ENCODE peak calls at places on chromosomes 4 and X, in ten cellular contexts. One of them, this sample, is unnamed.

GRCh38 chrX:119760026-119760902 is 1.9 kb downstream of the SOWAHD start:
- DNase-seq in anterior cingulate cortex: no peak
- DNase-seq in effector memory CD4-positive, alpha-beta T cell: no peak
- DNase-seq in stimulated activated CD4-positive, alpha-beta T cell treated with anti-CD3 and anti-CD28 coated beads, Interleukin-15, amount 100 ng/mL, for 1 hour: no peak
- DNase-seq in activated naive CD8-positive, alpha-beta T cell treated with anti-CD3 and anti-CD28 coated beads, Interleukin-2, amount 50 U/mL, for 24 hours: no peak
- DNase-seq in GM04504: no peak
- DNase-seq in T1000: no peak
- DNase-seq in activated T-cell treated with anti-CD3 and anti-CD28 coated beads, Interleukin-2, amount 50 U/mL, for 4 hours: no peak
- DNase-seq in NCI-H1092: no peak
- DNase-seq in stimulated activated naive CD8-positive, alpha-beta T cell treated with anti-CD3 and anti-CD28 coated beads, Interleukin-15, amount 100 ng/mL, for 72 hours: no peak
- DNase-seq in this sample: no peak

GRCh38 chr4:3338321-3338838 is 45.6 kb downstream of the RGS12 start:
- DNase-seq in effector memory CD4-positive, alpha-beta T cell: no peak
- DNase-seq in NCI-H1092: no peak
- DNase-seq in activated T-cell treated with anti-CD3 and anti-CD28 coated beads, Interleukin-2, amount 50 U/mL, for 4 hours: no peak
- DNase-seq in GM04504: no peak
- DNase-seq in stimulated activated naive CD8-positive, alpha-beta T cell treated with anti-CD3 and anti-CD28 coated beads, Interleukin-15, amount 100 ng/mL, for 72 hours: no peak
- DNase-seq in anterior cingulate cortex: no peak
- DNase-seq in activated naive CD8-positive, alpha-beta T cell treated with anti-CD3 and anti-CD28 coated beads, Interleukin-2, amount 50 U/mL, for 24 hours: no peak
- DNase-seq in stimulated activated CD4-positive, alpha-beta T cell treated with anti-CD3 and anti-CD28 coated beads, Interleukin-15, amount 100 ng/mL, for 1 hour: no peak
- DNase-seq in T1000: peak
- DNase-seq in this sample: no peak

GRCh38 chr4:138182838-138183426 is 59.2 kb downstream of the SLC7A11 start:
- DNase-seq in activated T-cell treated with anti-CD3 and anti-CD28 coated beads, Interleukin-2, amount 50 U/mL, for 4 hours: no peak
- DNase-seq in anterior cingulate cortex: peak
- DNase-seq in stimulated activated naive CD8-positive, alpha-beta T cell treated with anti-CD3 and anti-CD28 coated beads, Interleukin-15, amount 100 ng/mL, for 72 hours: no peak
- DNase-seq in effector memory CD4-positive, alpha-beta T cell: no peak
- DNase-seq in NCI-H1092: peak
- DNase-seq in T1000: no peak
- DNase-seq in activated naive CD8-positive, alpha-beta T cell treated with anti-CD3 and anti-CD28 coated beads, Interleukin-2, amount 50 U/mL, for 24 hours: no peak
- DNase-seq in stimulated activated CD4-positive, alpha-beta T cell treated with anti-CD3 and anti-CD28 coated beads, Interleukin-15, amount 100 ng/mL, for 1 hour: no peak
- DNase-seq in GM04504: peak
- DNase-seq in this sample: peak

GRCh38 chr4:154024097-154024496 is 235.2 kb upstream of the SFRP2 start:
- DNase-seq in GM04504: no peak
- DNase-seq in activated naive CD8-positive, alpha-beta T cell treated with anti-CD3 and anti-CD28 coated beads, Interleukin-2, amount 50 U/mL, for 24 hours: peak
- DNase-seq in T1000: no peak
- DNase-seq in activated T-cell treated with anti-CD3 and anti-CD28 coated beads, Interleukin-2, amount 50 U/mL, for 4 hours: no peak
- DNase-seq in stimulated activated CD4-positive, alpha-beta T cell treated with anti-CD3 and anti-CD28 coated beads, Interleukin-15, amount 100 ng/mL, for 1 hour: no peak
- DNase-seq in stimulated activated naive CD8-positive, alpha-beta T cell treated with anti-CD3 and anti-CD28 coated beads, Interleukin-15, amount 100 ng/mL, for 72 hours: no peak
- DNase-seq in anterior cingulate cortex: peak
- DNase-seq in NCI-H1092: no peak
- DNase-seq in effector memory CD4-positive, alpha-beta T cell: no peak
- DNase-seq in this sample: no peak

GRCh38 chr4:8199594-8200301 is 658 bp downstream of the SH3TC1 start:
- DNase-seq in NCI-H1092: no peak
- DNase-seq in anterior cingulate cortex: no peak
- DNase-seq in stimulated activated naive CD8-positive, alpha-beta T cell treated with anti-CD3 and anti-CD28 coated beads, Interleukin-15, amount 100 ng/mL, for 72 hours: no peak
- DNase-seq in activated naive CD8-positive, alpha-beta T cell treated with anti-CD3 and anti-CD28 coated beads, Interleukin-2, amount 50 U/mL, for 24 hours: peak
- DNase-seq in activated T-cell treated with anti-CD3 and anti-CD28 coated beads, Interleukin-2, amount 50 U/mL, for 4 hours: no peak
- DNase-seq in GM04504: no peak
- DNase-seq in T1000: no peak
- DNase-seq in effector memory CD4-positive, alpha-beta T cell: no peak
- DNase-seq in stimulated activated CD4-positive, alpha-beta T cell treated with anti-CD3 and anti-CD28 coated beads, Interleukin-15, amount 100 ng/mL, for 1 hour: no peak
- DNase-seq in this sample: peak

GRCh38 chr4:15955670-15956069 is 7.3 kb downstream of the FGFBP2 start:
- DNase-seq in activated T-cell treated with anti-CD3 and anti-CD28 coated beads, Interleukin-2, amount 50 U/mL, for 4 hours: no peak
- DNase-seq in stimulated activated naive CD8-positive, alpha-beta T cell treated with anti-CD3 and anti-CD28 coated beads, Interleukin-15, amount 100 ng/mL, for 72 hours: no peak
- DNase-seq in GM04504: no peak
- DNase-seq in anterior cingulate cortex: no peak
- DNase-seq in effector memory CD4-positive, alpha-beta T cell: no peak
- DNase-seq in stimulated activated CD4-positive, alpha-beta T cell treated with anti-CD3 and anti-CD28 coated beads, Interleukin-15, amount 100 ng/mL, for 1 hour: no peak
- DNase-seq in activated naive CD8-positive, alpha-beta T cell treated with anti-CD3 and anti-CD28 coated beads, Interleukin-2, amount 50 U/mL, for 24 hours: no peak
- DNase-seq in T1000: no peak
- DNase-seq in NCI-H1092: no peak
- DNase-seq in this sample: no peak

GRCh38 chrX:150983526-150984163 is 510 bp downstream of the HMGB3 start:
- DNase-seq in NCI-H1092: no peak
- DNase-seq in activated naive CD8-positive, alpha-beta T cell treated with anti-CD3 and anti-CD28 coated beads, Interleukin-2, amount 50 U/mL, for 24 hours: no peak
- DNase-seq in activated T-cell treated with anti-CD3 and anti-CD28 coated beads, Interleukin-2, amount 50 U/mL, for 4 hours: no peak
- DNase-seq in T1000: no peak
- DNase-seq in anterior cingulate cortex: no peak
- DNase-seq in GM04504: no peak
- DNase-seq in stimulated activated CD4-positive, alpha-beta T cell treated with anti-CD3 and anti-CD28 coated beads, Interleukin-15, amount 100 ng/mL, for 1 hour: no peak
- DNase-seq in stimulated activated naive CD8-positive, alpha-beta T cell treated with anti-CD3 and anti-CD28 coated beads, Interleukin-15, amount 100 ng/mL, for 72 hours: peak
- DNase-seq in effector memory CD4-positive, alpha-beta T cell: peak
- DNase-seq in this sample: peak

GRCh38 chr4:156888762-156889161 is 82.8 kb downstream of the PDGFC start:
- DNase-seq in GM04504: peak
- DNase-seq in effector memory CD4-positive, alpha-beta T cell: no peak
- DNase-seq in stimulated activated CD4-positive, alpha-beta T cell treated with anti-CD3 and anti-CD28 coated beads, Interleukin-15, amount 100 ng/mL, for 1 hour: no peak
- DNase-seq in T1000: no peak
- DNase-seq in activated naive CD8-positive, alpha-beta T cell treated with anti-CD3 and anti-CD28 coated beads, Interleukin-2, amount 50 U/mL, for 24 hours: no peak
- DNase-seq in NCI-H1092: no peak
- DNase-seq in anterior cingulate cortex: no peak
- DNase-seq in stimulated activated naive CD8-positive, alpha-beta T cell treated with anti-CD3 and anti-CD28 coated beads, Interleukin-15, amount 100 ng/mL, for 72 hours: no peak
- DNase-seq in activated T-cell treated with anti-CD3 and anti-CD28 coated beads, Interleukin-2, amount 50 U/mL, for 4 hours: no peak
- DNase-seq in this sample: no peak

GRCh38 chr4:15794905-15795304 is 16.8 kb downstream of the CD38 start:
- DNase-seq in stimulated activated naive CD8-positive, alpha-beta T cell treated with anti-CD3 and anti-CD28 coated beads, Interleukin-15, amount 100 ng/mL, for 72 hours: no peak
- DNase-seq in activated naive CD8-positive, alpha-beta T cell treated with anti-CD3 and anti-CD28 coated beads, Interleukin-2, amount 50 U/mL, for 24 hours: no peak
- DNase-seq in activated T-cell treated with anti-CD3 and anti-CD28 coated beads, Interleukin-2, amount 50 U/mL, for 4 hours: no peak
- DNase-seq in NCI-H1092: no peak
- DNase-seq in anterior cingulate cortex: no peak
- DNase-seq in stimulated activated CD4-positive, alpha-beta T cell treated with anti-CD3 and anti-CD28 coated beads, Interleukin-15, amount 100 ng/mL, for 1 hour: no peak
- DNase-seq in effector memory CD4-positive, alpha-beta T cell: no peak
- DNase-seq in T1000: no peak
- DNase-seq in GM04504: no peak
- DNase-seq in this sample: no peak

GRCh38 chr4:174018236-174018635 is 265.2 kb downstream of the FBXO8 start:
- DNase-seq in T1000: no peak
- DNase-seq in stimulated activated naive CD8-positive, alpha-beta T cell treated with anti-CD3 and anti-CD28 coated beads, Interleukin-15, amount 100 ng/mL, for 72 hours: no peak
- DNase-seq in anterior cingulate cortex: no peak
- DNase-seq in activated naive CD8-positive, alpha-beta T cell treated with anti-CD3 and anti-CD28 coated beads, Interleukin-2, amount 50 U/mL, for 24 hours: no peak
- DNase-seq in stimulated activated CD4-positive, alpha-beta T cell treated with anti-CD3 and anti-CD28 coated beads, Interleukin-15, amount 100 ng/mL, for 1 hour: no peak
- DNase-seq in effector memory CD4-positive, alpha-beta T cell: no peak
- DNase-seq in NCI-H1092: no peak
- DNase-seq in GM04504: no peak
- DNase-seq in activated T-cell treated with anti-CD3 and anti-CD28 coated beads, Interleukin-2, amount 50 U/mL, for 4 hours: no peak
- DNase-seq in this sample: no peak

GRCh38 chr4:14916554-14917304 is 85.6 kb upstream of the CPEB2 start:
- DNase-seq in GM04504: peak
- DNase-seq in stimulated activated CD4-positive, alpha-beta T cell treated with anti-CD3 and anti-CD28 coated beads, Interleukin-15, amount 100 ng/mL, for 1 hour: no peak
- DNase-seq in effector memory CD4-positive, alpha-beta T cell: no peak
- DNase-seq in stimulated activated naive CD8-positive, alpha-beta T cell treated with anti-CD3 and anti-CD28 coated beads, Interleukin-15, amount 100 ng/mL, for 72 hours: no peak
- DNase-seq in T1000: peak
- DNase-seq in NCI-H1092: no peak
- DNase-seq in anterior cingulate cortex: no peak
- DNase-seq in activated T-cell treated with anti-CD3 and anti-CD28 coated beads, Interleukin-2, amount 50 U/mL, for 4 hours: no peak
- DNase-seq in activated naive CD8-positive, alpha-beta T cell treated with anti-CD3 and anti-CD28 coated beads, Interleukin-2, amount 50 U/mL, for 24 hours: no peak
- DNase-seq in this sample: no peak

GRCh38 chrX:69031181-69031580 is 134.1 kb downstream of the PJA1 start:
- DNase-seq in stimulated activated CD4-positive, alpha-beta T cell treated with anti-CD3 and anti-CD28 coated beads, Interleukin-15, amount 100 ng/mL, for 1 hour: no peak
- DNase-seq in GM04504: no peak
- DNase-seq in activated naive CD8-positive, alpha-beta T cell treated with anti-CD3 and anti-CD28 coated beads, Interleukin-2, amount 50 U/mL, for 24 hours: no peak
- DNase-seq in stimulated activated naive CD8-positive, alpha-beta T cell treated with anti-CD3 and anti-CD28 coated beads, Interleukin-15, amount 100 ng/mL, for 72 hours: no peak
- DNase-seq in NCI-H1092: no peak
- DNase-seq in activated T-cell treated with anti-CD3 and anti-CD28 coated beads, Interleukin-2, amount 50 U/mL, for 4 hours: no peak
- DNase-seq in effector memory CD4-positive, alpha-beta T cell: no peak
- DNase-seq in T1000: no peak
- DNase-seq in anterior cingulate cortex: no peak
- DNase-seq in this sample: peak

GRCh38 chr4:66766557-66766956 is 778.7 kb downstream of the CENPC start:
- DNase-seq in stimulated activated naive CD8-positive, alpha-beta T cell treated with anti-CD3 and anti-CD28 coated beads, Interleukin-15, amount 100 ng/mL, for 72 hours: no peak
- DNase-seq in NCI-H1092: no peak
- DNase-seq in stimulated activated CD4-positive, alpha-beta T cell treated with anti-CD3 and anti-CD28 coated beads, Interleukin-15, amount 100 ng/mL, for 1 hour: no peak
- DNase-seq in GM04504: no peak
- DNase-seq in T1000: no peak
- DNase-seq in activated naive CD8-positive, alpha-beta T cell treated with anti-CD3 and anti-CD28 coated beads, Interleukin-2, amount 50 U/mL, for 24 hours: no peak
- DNase-seq in anterior cingulate cortex: no peak
- DNase-seq in activated T-cell treated with anti-CD3 and anti-CD28 coated beads, Interleukin-2, amount 50 U/mL, for 4 hours: no peak
- DNase-seq in effector memory CD4-positive, alpha-beta T cell: no peak
- DNase-seq in this sample: no peak

GRCh38 chr4:24126776-24127175 is 236.9 kb upstream of the PPARGC1A start:
- DNase-seq in NCI-H1092: no peak
- DNase-seq in stimulated activated CD4-positive, alpha-beta T cell treated with anti-CD3 and anti-CD28 coated beads, Interleukin-15, amount 100 ng/mL, for 1 hour: no peak
- DNase-seq in effector memory CD4-positive, alpha-beta T cell: no peak
- DNase-seq in activated T-cell treated with anti-CD3 and anti-CD28 coated beads, Interleukin-2, amount 50 U/mL, for 4 hours: no peak
- DNase-seq in activated naive CD8-positive, alpha-beta T cell treated with anti-CD3 and anti-CD28 coated beads, Interleukin-2, amount 50 U/mL, for 24 hours: no peak
- DNase-seq in anterior cingulate cortex: no peak
- DNase-seq in stimulated activated naive CD8-positive, alpha-beta T cell treated with anti-CD3 and anti-CD28 coated beads, Interleukin-15, amount 100 ng/mL, for 72 hours: no peak
- DNase-seq in T1000: no peak
- DNase-seq in GM04504: no peak
- DNase-seq in this sample: no peak

GRCh38 chr4:929096-929765 is 2.9 kb downstream of the GAK start:
- DNase-seq in effector memory CD4-positive, alpha-beta T cell: no peak
- DNase-seq in anterior cingulate cortex: no peak
- DNase-seq in stimulated activated naive CD8-positive, alpha-beta T cell treated with anti-CD3 and anti-CD28 coated beads, Interleukin-15, amount 100 ng/mL, for 72 hours: no peak
- DNase-seq in activated naive CD8-positive, alpha-beta T cell treated with anti-CD3 and anti-CD28 coated beads, Interleukin-2, amount 50 U/mL, for 24 hours: no peak
- DNase-seq in stimulated activated CD4-positive, alpha-beta T cell treated with anti-CD3 and anti-CD28 coated beads, Interleukin-15, amount 100 ng/mL, for 1 hour: no peak
- DNase-seq in NCI-H1092: no peak
- DNase-seq in T1000: no peak
- DNase-seq in activated T-cell treated with anti-CD3 and anti-CD28 coated beads, Interleukin-2, amount 50 U/mL, for 4 hours: no peak
- DNase-seq in GM04504: no peak
- DNase-seq in this sample: no peak

GRCh38 chrX:65644621-65645287 is 22.7 kb upstream of the MSN start:
- DNase-seq in GM04504: peak
- DNase-seq in activated T-cell treated with anti-CD3 and anti-CD28 coated beads, Interleukin-2, amount 50 U/mL, for 4 hours: peak
- DNase-seq in NCI-H1092: no peak
- DNase-seq in stimulated activated CD4-positive, alpha-beta T cell treated with anti-CD3 and anti-CD28 coated beads, Interleukin-15, amount 100 ng/mL, for 1 hour: no peak
- DNase-seq in stimulated activated naive CD8-positive, alpha-beta T cell treated with anti-CD3 and anti-CD28 coated beads, Interleukin-15, amount 100 ng/mL, for 72 hours: no peak
- DNase-seq in anterior cingulate cortex: peak
- DNase-seq in T1000: peak
- DNase-seq in effector memory CD4-positive, alpha-beta T cell: no peak
- DNase-seq in activated naive CD8-positive, alpha-beta T cell treated with anti-CD3 and anti-CD28 coated beads, Interleukin-2, amount 50 U/mL, for 24 hours: peak
- DNase-seq in this sample: no peak

GRCh38 chrX:7069556-7069955 is 78.0 kb upstream of the STS start:
- DNase-seq in stimulated activated naive CD8-positive, alpha-beta T cell treated with anti-CD3 and anti-CD28 coated beads, Interleukin-15, amount 100 ng/mL, for 72 hours: no peak
- DNase-seq in anterior cingulate cortex: no peak
- DNase-seq in activated naive CD8-positive, alpha-beta T cell treated with anti-CD3 and anti-CD28 coated beads, Interleukin-2, amount 50 U/mL, for 24 hours: no peak
- DNase-seq in activated T-cell treated with anti-CD3 and anti-CD28 coated beads, Interleukin-2, amount 50 U/mL, for 4 hours: no peak
- DNase-seq in GM04504: no peak
- DNase-seq in effector memory CD4-positive, alpha-beta T cell: no peak
- DNase-seq in NCI-H1092: no peak
- DNase-seq in stimulated activated CD4-positive, alpha-beta T cell treated with anti-CD3 and anti-CD28 coated beads, Interleukin-15, amount 100 ng/mL, for 1 hour: no peak
- DNase-seq in T1000: no peak
- DNase-seq in this sample: no peak

This sample was measured in left kidney.